ENCODE peak calls at places on chromosomes 2 and 18, in nine cellular contexts. W, D, R, H, B, E, A, S and N are unnamed samples.
A peak's percentile ranks its signal among the peaks of the same experiment; 100 is the strongest.

GRCh38 chr2:38277245-38278119 is 99.6 kb downstream of the ATL2 start:
- DNase-seq in S (no peak), B (no peak), D (no peak), E (peak; percentile 38), H (peak; percentile 70), A (no peak), R (no peak), W (no peak), N (no peak)

GRCh38 chr2:88176352-88176952 is 6.3 kb downstream of the THNSL2 start:
- DNase-seq in R (no peak), A (no peak), H (no peak), W (no peak), B (no peak), E (no peak), S (no peak), D (no peak), N (no peak)

GRCh38 chr2:216023055-216023648 is 9.8 kb upstream of the MREG start:
- DNase-seq in A (no peak), B (peak; percentile 61), E (peak; percentile 60), W (peak; percentile 68), R (no peak), S (no peak), D (peak; percentile 61), H (peak; percentile 55), N (no peak)

GRCh38 chr2:189608799-189609422 is 28.3 kb upstream of the SLC40A1 start:
- DNase-seq in A (no peak), S (no peak), W (peak; percentile 42), D (no peak), R (no peak), B (no peak), H (no peak), E (no peak), N (no peak)

GRCh38 chr2:177553176-177553909 is 160.8 kb downstream of the AGPS start:
- DNase-seq in R (no peak), E (peak; percentile 42), D (no peak), B (no peak), W (peak; percentile 27), S (no peak), H (no peak), A (no peak), N (no peak)

GRCh38 chr18:61921621-61922235 is 28.9 kb upstream of the RNF152 start:
- DNase-seq in D (no peak), A (no peak), H (no peak), W (no peak), S (no peak), E (no peak), B (no peak), R (no peak), N (no peak)

GRCh38 chr2:228681426-228681825 is 499.9 kb upstream of the SPHKAP start:
- DNase-seq in E (peak; percentile 62), A (no peak), R (no peak), D (peak; percentile 56), W (peak; percentile 81), H (peak; percentile 41), B (peak; percentile 11), S (no peak), N (no peak)

GRCh38 chr2:71299507-71299906 is 32.1 kb upstream of the ZNF638 start:
- DNase-seq in A (no peak), E (peak; percentile 42), B (no peak), H (no peak), R (no peak), S (no peak), W (peak; percentile 62), D (no peak), N (no peak)

GRCh38 chr18:2976218-2976617 is 36.7 kb downstream of the LPIN2 start:
- DNase-seq in B (peak; percentile 43), E (no peak), S (no peak), H (no peak), W (no peak), D (no peak), A (no peak), R (no peak), N (no peak)

GRCh38 chr2:208363485-208363884 is 43.1 kb upstream of the PTH2R start:
- DNase-seq in E (peak; percentile 87), D (no peak), S (no peak), W (peak; percentile 73), A (no peak), R (no peak), H (no peak), B (no peak), N (no peak)

GRCh38 chr2:108907822-108908716 is 81.0 kb downstream of the EDAR start:
- DNase-seq in S (peak; percentile 17), E (no peak), R (no peak), D (peak; percentile 7), B (no peak), H (no peak), W (no peak), A (no peak), N (peak; percentile 64)

GRCh38 chr2:88054300-88055048 is 1.1 kb downstream of the KRCC1 start:
- DNase-seq in R (no peak), A (peak; percentile 30), H (no peak), E (peak; percentile 33), B (no peak), S (no peak), D (peak; percentile 43), W (peak; percentile 28), N (no peak)

GRCh38 chr2:225091336-225091735 is 49.1 kb upstream of the DOCK10 start:
- DNase-seq in S (no peak), E (peak; percentile 85), A (no peak), D (no peak), H (no peak), B (no peak), R (no peak), W (peak; percentile 27), N (no peak)

GRCh38 chr2:119637371-119637770 is 41.6 kb upstream of the TMEM177 start:
- DNase-seq in A (no peak), S (no peak), H (no peak), D (no peak), R (no peak), E (no peak), B (no peak), W (no peak), N (no peak)

GRCh38 chr18:35588122-35588521 is 6.6 kb downstream of the GALNT1 start:
- DNase-seq in E (no peak), D (no peak), R (no peak), H (no peak), A (no peak), S (no peak), W (no peak), B (no peak), N (no peak)
- H3K27ac ChIP-seq in E (no peak overlapping the region), D (no peak overlapping the region), R (no peak overlapping the region), H (no peak overlapping the region), A (no peak overlapping the region), S (no peak overlapping the region), W (no peak overlapping the region), B (no peak overlapping the region), N (no peak overlapping the region)

GRCh38 chr2:162221064-162221463 is 22.2 kb downstream of the FAP start:
- DNase-seq in D (peak; percentile 84), R (peak; percentile 74), E (peak; percentile 66), B (peak; percentile 78), S (no peak), H (peak; percentile 60), W (peak; percentile 83), A (peak; percentile 42), N (peak; percentile 86)

GRCh38 chr2:162212366-162212765 is 30.9 kb downstream of the FAP start:
- DNase-seq in H (no peak), D (no peak), B (no peak), R (no peak), E (no peak), A (no peak), S (no peak), W (peak; percentile 34), N (no peak)

GRCh38 chr2:162220438-162220837 is 22.8 kb downstream of the FAP start:
- DNase-seq in B (no peak), D (no peak), A (no peak), E (no peak), S (no peak), W (no peak), R (no peak), H (no peak), N (no peak)

GRCh38 chr2:162215162-162215561 is 28.1 kb downstream of the FAP start:
- DNase-seq in E (no peak), D (no peak), R (no peak), A (no peak), W (no peak), H (no peak), B (no peak), S (no peak), N (no peak)

GRCh38 chr2:162217596-162217995 is 25.6 kb downstream of the FAP start:
- DNase-seq in H (no peak), R (no peak), E (no peak), D (no peak), S (no peak), W (no peak), A (no peak), B (no peak), N (no peak)
- H3K27ac ChIP-seq in H (no peak overlapping the region), R (no peak overlapping the region), E (no peak overlapping the region), D (no peak overlapping the region), S (no peak overlapping the region), W (no peak overlapping the region), A (no peak overlapping the region), B (no peak overlapping the region), N (no peak overlapping the region)

GRCh38 chr2:43007901-43008300 is 215.5 kb upstream of the HAAO start:
- DNase-seq in D (no peak), E (no peak), W (no peak), R (no peak), A (no peak), B (no peak), S (peak; percentile 15), H (no peak), N (peak; percentile 38)
- H3K27ac ChIP-seq in D (no peak overlapping the region), E (no peak overlapping the region), W (no peak overlapping the region), R (no peak overlapping the region), A (no peak overlapping the region), B (peak overlapping the region; percentile 90), S (no peak overlapping the region), H (no peak overlapping the region), N (no peak overlapping the region)

GRCh38 chr2:33081691-33082090 is 134.9 kb downstream of the LTBP1 start:
- DNase-seq in E (no peak), W (no peak), D (no peak), H (no peak), B (no peak), S (no peak), A (no peak), R (no peak), N (no peak)

GRCh38 chr2:33073018-33073417 is 126.3 kb downstream of the LTBP1 start:
- DNase-seq in B (no peak), H (no peak), E (no peak), W (no peak), S (no peak), D (no peak), A (no peak), R (no peak), N (no peak)

GRCh38 chr2:33077841-33078240 is 131.1 kb downstream of the LTBP1 start:
- DNase-seq in A (no peak), B (no peak), S (no peak), D (no peak), H (no peak), R (no peak), E (no peak), W (no peak), N (no peak)

GRCh38 chr2:33074197-33074596 is 127.4 kb downstream of the LTBP1 start:
- DNase-seq in W (no peak), E (no peak), R (no peak), H (no peak), S (no peak), A (no peak), B (no peak), D (no peak), N (no peak)

DNA sequence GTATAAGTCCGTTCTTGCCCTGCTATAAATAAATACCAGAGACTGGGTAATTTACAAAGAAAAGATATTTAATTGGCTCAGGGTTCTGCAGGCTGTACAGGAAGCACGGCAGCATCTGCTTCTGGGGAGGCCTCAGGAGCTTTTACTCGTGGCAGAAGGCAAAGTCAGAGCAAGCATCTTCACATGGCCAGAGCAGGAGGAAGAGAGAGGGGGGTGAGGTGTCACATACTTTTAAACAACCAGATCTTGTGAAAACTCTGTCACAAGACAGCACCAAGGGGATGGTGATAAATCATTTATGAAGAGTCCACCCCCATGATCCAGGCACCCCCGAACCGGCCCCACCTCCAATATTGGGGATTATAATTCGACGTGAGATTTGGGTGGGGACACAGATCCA is 130.6 kb downstream of the LTBP1 start:
- DNase-seq in A (no peak), W (no peak), B (no peak), D (no peak), S (no peak), E (no peak), H (no peak), R (no peak), N (no peak)
- H3K27ac ChIP-seq in A (no peak overlapping the region), W (peak overlapping the region; percentile 62), B (no peak overlapping the region), D (no peak overlapping the region), S (no peak overlapping the region), E (no peak overlapping the region), H (no peak overlapping the region), R (no peak overlapping the region), N (peak overlapping the region; percentile 8)